ENCODE peak calls at places on chromosomes 12 and 14, in four cellular contexts. One of them, this sample, is unnamed.

GRCh38 chr12:90854136-90854689 is 100.8 kb downstream of the CCER1 start:
- DNase-seq in neural progenitor cell: peak; percentile 75
- DNase-seq in IMR-90: peak; percentile 63
- DNase-seq in BE2C: peak; percentile 60
- DNase-seq in this sample: no peak

GRCh38 chr12:43805149-43805856 is 814 bp downstream of the TWF1 start:
- DNase-seq in IMR-90: no peak
- DNase-seq in BE2C: no peak
- DNase-seq in neural progenitor cell: peak; percentile 13
- DNase-seq in this sample: no peak

GRCh38 chr14:61503167-61503801 is 181.9 kb downstream of the PRKCH start:
- DNase-seq in IMR-90: peak; percentile 33
- DNase-seq in BE2C: no peak
- DNase-seq in neural progenitor cell: no peak
- DNase-seq in this sample: no peak

GRCh38 chr12:55829967-55830600 is 697 bp upstream of the DNAJC14 start:
- DNase-seq in IMR-90: no peak
- DNase-seq in neural progenitor cell: peak; percentile 78
- DNase-seq in BE2C: no peak
- DNase-seq in this sample: no peak

GRCh38 chr14:97850886-97851285 is 1053.7 kb downstream of the VRK1 start:
- DNase-seq in BE2C: no peak
- DNase-seq in IMR-90: no peak
- DNase-seq in neural progenitor cell: no peak
- DNase-seq in this sample: no peak

GRCh38 chr14:92651793-92652382 is 96.5 kb downstream of the LGMN start:
- DNase-seq in neural progenitor cell: no peak
- DNase-seq in BE2C: no peak
- DNase-seq in IMR-90: no peak
- DNase-seq in this sample: no peak

GRCh38 chr14:64786296-64787149 is 82.3 kb downstream of the PLEKHG3 start:
- DNase-seq in IMR-90: peak; percentile 56
- DNase-seq in BE2C: no peak
- DNase-seq in neural progenitor cell: no peak
- DNase-seq in this sample: no peak

GRCh38 chr12:103803847-103804246 is 37.2 kb downstream of the NT5DC3 start:
- DNase-seq in BE2C: no peak
- DNase-seq in IMR-90: no peak
- DNase-seq in neural progenitor cell: no peak
- DNase-seq in this sample: no peak

GRCh38 chr14:23457587-23458445 is 11.7 kb upstream of the NGDN start:
- DNase-seq in IMR-90: no peak
- DNase-seq in neural progenitor cell: no peak
- DNase-seq in BE2C: no peak
- DNase-seq in this sample: no peak

GRCh38 chr12:104504151-104504550 is 47.4 kb downstream of the CHST11 start:
- DNase-seq in IMR-90: no peak
- DNase-seq in neural progenitor cell: no peak
- DNase-seq in BE2C: peak; percentile 75
- DNase-seq in this sample: no peak

GRCh38 chr14:90398841-90399540 is 2.2 kb downstream of the CALM1 start:
- DNase-seq in neural progenitor cell: no peak
- DNase-seq in IMR-90: no peak
- DNase-seq in BE2C: no peak
- DNase-seq in this sample: no peak

GRCh38 chr12:121538699-121539061 is 42.1 kb downstream of the KDM2B start:
- DNase-seq in IMR-90: peak; percentile 29
- DNase-seq in neural progenitor cell: no peak
- DNase-seq in BE2C: no peak
- DNase-seq in this sample: no peak

GRCh38 chr12:50788562-50788961 is 24.7 kb downstream of the ATF1 start:
- DNase-seq in BE2C: no peak
- DNase-seq in IMR-90: peak; percentile 98
- DNase-seq in neural progenitor cell: no peak
- DNase-seq in this sample: no peak

GRCh38 chr14:64531567-64531966 is 9.0 kb upstream of the HSPA2 start:
- DNase-seq in BE2C: no peak
- DNase-seq in neural progenitor cell: no peak
- DNase-seq in IMR-90: no peak
- DNase-seq in this sample: no peak

GRCh38 chr12:123075591-123076171 is 75.2 kb downstream of the PITPNM2 start:
- DNase-seq in neural progenitor cell: peak; percentile 86
- DNase-seq in IMR-90: no peak
- DNase-seq in BE2C: peak; percentile 64
- DNase-seq in this sample: no peak

GRCh38 chr14:99731536-99732435 is 47.7 kb downstream of the CYP46A1 start:
- DNase-seq in BE2C: peak; percentile 17
- DNase-seq in IMR-90: no peak
- DNase-seq in neural progenitor cell: no peak
- DNase-seq in this sample: no peak

GRCh38 chr12:95412826-95413311 is 61.1 kb upstream of the METAP2 start:
- DNase-seq in BE2C: no peak
- DNase-seq in IMR-90: peak; percentile 98
- DNase-seq in neural progenitor cell: no peak
- DNase-seq in this sample: peak; percentile 60
- H3K4me3 ChIP-seq in BE2C: no peak overlapping the region
- H3K4me3 ChIP-seq in IMR-90: no peak overlapping the region
- H3K4me3 ChIP-seq in neural progenitor cell: no peak overlapping the region
- H3K4me3 ChIP-seq in this sample: no peak overlapping the region

GRCh38 chr12:5073838-5074237 is 30.2 kb downstream of the KCNA5 start:
- DNase-seq in IMR-90: peak; percentile 44
- DNase-seq in BE2C: no peak
- DNase-seq in neural progenitor cell: peak; percentile 57
- DNase-seq in this sample: no peak
- TF ChIP-seq CTCF in IMR-90: peak; percentile 58
- TF ChIP-seq CTCF in BE2C: peak; percentile 37
- TF ChIP-seq CTCF in neural progenitor cell: peak; percentile 57
- TF ChIP-seq CTCF in this sample: peak; percentile 24

GRCh38 chr14:76391981-76392690 is 16.2 kb downstream of the ESRRB start:
- DNase-seq in IMR-90: no peak
- DNase-seq in neural progenitor cell: peak; percentile 45
- DNase-seq in BE2C: no peak
- DNase-seq in this sample: no peak

GRCh38 chr14:76386922-76387782 is 11.2 kb downstream of the ESRRB start:
- DNase-seq in BE2C: peak; percentile 83
- DNase-seq in neural progenitor cell: peak; percentile 88
- DNase-seq in IMR-90: peak; percentile 51
- DNase-seq in this sample: no peak

GRCh38 chr14:76394569-76394968 is 18.6 kb downstream of the ESRRB start:
- DNase-seq in neural progenitor cell: no peak
- DNase-seq in IMR-90: no peak
- DNase-seq in BE2C: no peak
- DNase-seq in this sample: no peak

GRCh38 chr14:76390621-76391020 is 14.7 kb downstream of the ESRRB start:
- DNase-seq in neural progenitor cell: no peak
- DNase-seq in IMR-90: no peak
- DNase-seq in BE2C: no peak
- DNase-seq in this sample: no peak

DNA sequence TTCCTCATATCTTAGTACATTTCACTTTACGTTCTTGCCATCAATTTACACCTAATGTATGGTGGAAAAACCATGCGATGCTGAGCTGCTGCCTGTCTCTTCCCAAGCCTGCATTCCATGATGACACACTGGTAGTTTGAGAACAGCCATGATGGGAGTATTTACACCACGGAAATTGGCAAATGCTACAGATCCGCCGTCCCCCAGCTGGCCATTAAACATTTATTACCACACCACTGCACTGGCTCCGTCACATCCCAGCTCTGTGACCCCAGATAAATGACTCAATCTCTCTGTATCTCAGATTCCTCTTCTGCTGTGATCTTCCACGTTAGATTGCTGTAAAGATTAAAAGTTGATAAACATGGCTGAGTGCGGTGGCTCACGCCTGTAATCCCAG is 13.9 kb downstream of the ESRRB start:
- DNase-seq in IMR-90: no peak
- DNase-seq in neural progenitor cell: no peak
- DNase-seq in BE2C: no peak
- DNase-seq in this sample: no peak
- H3K4me3 ChIP-seq in IMR-90: no peak overlapping the region
- H3K4me3 ChIP-seq in neural progenitor cell: no peak overlapping the region
- H3K4me3 ChIP-seq in BE2C: no peak overlapping the region
- H3K4me3 ChIP-seq in this sample: no peak overlapping the region

GRCh38 chr14:103696027-103696402 is 19.2 kb downstream of the XRCC3 start:
- DNase-seq in BE2C: peak; percentile 80
- DNase-seq in IMR-90: no peak
- DNase-seq in neural progenitor cell: no peak
- DNase-seq in this sample: no peak

GRCh38 chr14:103692871-103693270 is 22.4 kb downstream of the XRCC3 start:
- DNase-seq in IMR-90: no peak
- DNase-seq in BE2C: no peak
- DNase-seq in neural progenitor cell: no peak
- DNase-seq in this sample: no peak

GRCh38 chr14:103693514-103693913 is 21.7 kb downstream of the XRCC3 start:
- DNase-seq in IMR-90: no peak
- DNase-seq in BE2C: no peak
- DNase-seq in neural progenitor cell: no peak
- DNase-seq in this sample: no peak

GRCh38 chr14:103695331-103696026 is 19.8 kb downstream of the XRCC3 start:
- DNase-seq in neural progenitor cell: no peak
- DNase-seq in IMR-90: no peak
- DNase-seq in BE2C: no peak
- DNase-seq in this sample: no peak

GRCh38 chr14:103694572-103695026 is 20.7 kb downstream of the XRCC3 start:
- DNase-seq in BE2C: no peak
- DNase-seq in IMR-90: no peak
- DNase-seq in neural progenitor cell: no peak
- DNase-seq in this sample: no peak
- TF ChIP-seq CTCF in BE2C: peak; percentile 34
- TF ChIP-seq CTCF in IMR-90: no peak
- TF ChIP-seq CTCF in neural progenitor cell: peak; percentile 23
- TF ChIP-seq CTCF in this sample: peak; percentile 3

GRCh38 chr12:93466625-93467350 is 526 bp upstream of the MRPL42 start:
- DNase-seq in IMR-90: no peak
- DNase-seq in neural progenitor cell: no peak
- DNase-seq in BE2C: no peak
- DNase-seq in this sample: no peak
- H3K4me3 ChIP-seq in IMR-90: no peak overlapping the region
- H3K4me3 ChIP-seq in neural progenitor cell: peak overlapping the region; percentile 92
- H3K4me3 ChIP-seq in BE2C: peak overlapping the region; percentile 87
- H3K4me3 ChIP-seq in this sample: no peak overlapping the region

DNA sequence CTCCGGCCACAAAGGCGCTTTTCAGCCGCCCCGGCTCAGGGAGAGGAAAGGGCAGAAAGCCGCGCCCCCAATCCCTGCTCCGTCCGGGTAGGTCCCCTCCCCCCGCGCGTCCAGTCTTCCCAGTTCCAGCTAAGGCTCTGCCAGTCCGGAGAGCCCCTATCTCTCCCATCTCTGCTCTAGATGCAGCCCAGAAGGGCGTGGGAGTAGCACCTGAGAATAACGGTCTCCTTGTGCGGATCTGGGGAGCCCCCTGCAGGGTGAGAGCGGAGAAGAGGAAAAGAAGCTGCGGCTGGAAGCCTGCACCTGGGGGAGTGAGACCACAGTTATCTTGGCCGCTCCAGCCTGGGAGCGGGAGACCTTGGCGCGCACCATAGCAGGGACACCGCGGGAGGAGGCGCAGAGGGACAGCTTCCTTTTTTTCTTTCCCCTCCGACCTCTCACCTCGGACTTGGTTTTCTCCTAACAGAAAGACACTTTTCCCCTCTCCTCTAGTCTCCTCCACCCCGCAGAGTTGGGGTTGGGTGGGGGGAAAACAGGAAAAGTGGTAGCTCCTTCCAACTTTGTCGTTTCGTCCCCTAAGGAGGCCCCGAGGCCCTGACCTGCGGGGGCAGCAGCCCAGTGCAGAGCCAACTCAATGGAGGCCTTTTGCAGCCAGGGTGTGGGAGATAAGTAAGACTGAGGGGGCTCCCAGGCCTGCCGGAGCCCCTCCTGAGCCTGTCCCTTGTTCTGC is 2.4 kb downstream of the DHH start:
- DNase-seq in neural progenitor cell: peak; percentile 90
- DNase-seq in BE2C: peak; percentile 63
- DNase-seq in IMR-90: peak; percentile 30
- DNase-seq in this sample: no peak
- TF ChIP-seq CTCF in neural progenitor cell: peak; percentile 51
- TF ChIP-seq CTCF in BE2C: peak; percentile 65
- TF ChIP-seq CTCF in IMR-90: peak; percentile 43
- TF ChIP-seq CTCF in this sample: peak; percentile 72

DNA sequence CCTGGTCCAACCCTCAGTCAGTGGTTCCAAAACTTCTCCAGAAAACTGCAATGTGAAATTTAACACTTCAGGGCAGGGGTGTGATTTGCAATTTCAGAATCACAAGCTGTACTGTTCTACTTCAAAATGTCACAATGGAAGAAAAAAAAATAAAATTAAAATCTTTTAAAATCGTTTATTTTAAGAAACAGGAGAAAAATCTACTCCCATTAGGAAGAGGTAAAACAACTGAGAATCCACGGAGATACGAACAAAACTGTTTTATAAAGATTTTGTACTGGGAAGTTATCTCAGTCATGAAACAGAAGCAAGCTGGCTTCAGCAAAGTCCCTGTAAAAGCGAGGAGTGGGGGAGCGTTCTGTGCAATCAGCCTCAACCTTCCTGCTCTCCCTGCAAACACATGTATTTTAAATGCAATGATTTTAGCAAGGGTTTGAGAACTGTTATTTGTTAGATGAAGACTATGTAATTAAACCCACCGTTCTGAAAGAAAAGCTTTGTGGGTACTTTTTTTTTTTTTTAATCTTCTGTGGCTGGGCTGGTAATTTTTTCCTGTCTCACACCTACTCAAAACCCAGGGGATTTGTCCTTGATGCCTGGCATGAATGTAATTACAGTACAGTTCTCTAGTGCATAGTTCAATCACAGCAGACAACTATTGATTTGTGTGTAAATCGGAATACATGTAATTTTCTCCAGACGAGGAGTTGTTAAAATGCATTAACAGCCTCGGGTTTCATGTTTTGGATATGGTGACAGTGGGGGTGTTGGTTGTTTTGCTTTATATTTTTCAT is 153.8 kb downstream of the PHLDA1 start:
- DNase-seq in BE2C: peak; percentile 18
- DNase-seq in neural progenitor cell: no peak
- DNase-seq in IMR-90: peak; percentile 34
- DNase-seq in this sample: peak; percentile 64
- H3K4me3 ChIP-seq in BE2C: no peak overlapping the region
- H3K4me3 ChIP-seq in neural progenitor cell: no peak overlapping the region
- H3K4me3 ChIP-seq in IMR-90: no peak overlapping the region
- H3K4me3 ChIP-seq in this sample: peak overlapping the region; percentile 22

GRCh38 chr14:70084226-70084625 is 104.5 kb downstream of the SLC8A3 start:
- DNase-seq in BE2C: no peak
- DNase-seq in neural progenitor cell: no peak
- DNase-seq in IMR-90: no peak
- DNase-seq in this sample: no peak

GRCh38 chr14:70087380-70087697 is 101.4 kb downstream of the SLC8A3 start:
- DNase-seq in BE2C: no peak
- DNase-seq in IMR-90: no peak
- DNase-seq in neural progenitor cell: no peak
- DNase-seq in this sample: no peak

GRCh38 chr14:70086685-70087379 is 101.9 kb downstream of the SLC8A3 start:
- DNase-seq in BE2C: peak; percentile 34
- DNase-seq in IMR-90: peak; percentile 54
- DNase-seq in neural progenitor cell: peak; percentile 65
- DNase-seq in this sample: no peak
- TF ChIP-seq CTCF in BE2C: peak; percentile 65
- TF ChIP-seq CTCF in IMR-90: peak; percentile 61
- TF ChIP-seq CTCF in neural progenitor cell: peak; percentile 78
- TF ChIP-seq CTCF in this sample: peak; percentile 64